ENCODE peak calls at places on chromosomes 13 and 19, in eight cellular contexts. One of them, this sample, is unnamed.

GRCh38 chr13:20402881-20403280 is 122.8 kb downstream of the CRYL1 start:
- DNase-seq in NCI-H1048: no peak
- DNase-seq in posterior cingulate gyrus: no peak
- DNase-seq in HCEC 1CT: no peak
- DNase-seq in endothelial cell: no peak
- DNase-seq in neural progenitor cell: no peak
- DNase-seq in pancreas: no peak
- DNase-seq in heart left ventricle: no peak
- DNase-seq in this sample: no peak

GRCh38 chr19:33089061-33089460 is 8.1 kb downstream of the GPATCH1 start:
- DNase-seq in neural progenitor cell: no peak
- DNase-seq in NCI-H1048: no peak
- DNase-seq in endothelial cell: no peak
- DNase-seq in HCEC 1CT: no peak
- DNase-seq in posterior cingulate gyrus: no peak
- DNase-seq in pancreas: no peak
- DNase-seq in heart left ventricle: no peak
- DNase-seq in this sample: no peak

GRCh38 chr19:46714523-46715106 is 2.3 kb downstream of the PRKD2 start:
- DNase-seq in pancreas: no peak
- DNase-seq in HCEC 1CT: no peak
- DNase-seq in posterior cingulate gyrus: no peak
- DNase-seq in endothelial cell: no peak
- DNase-seq in NCI-H1048: no peak
- DNase-seq in heart left ventricle: no peak
- DNase-seq in neural progenitor cell: no peak
- DNase-seq in this sample: no peak

GRCh38 chr19:1451916-1452801 is 2.2 kb downstream of the APC2 start:
- DNase-seq in heart left ventricle: no peak
- DNase-seq in posterior cingulate gyrus: peak; percentile 79
- DNase-seq in endothelial cell: no peak
- DNase-seq in NCI-H1048: no peak
- DNase-seq in HCEC 1CT: no peak
- DNase-seq in pancreas: no peak
- DNase-seq in neural progenitor cell: peak; percentile 91
- DNase-seq in this sample: no peak

GRCh38 chr19:3494559-3494958 is 5.9 kb downstream of the DOHH start:
- DNase-seq in posterior cingulate gyrus: no peak
- DNase-seq in pancreas: no peak
- DNase-seq in neural progenitor cell: no peak
- DNase-seq in heart left ventricle: no peak
- DNase-seq in HCEC 1CT: no peak
- DNase-seq in endothelial cell: no peak
- DNase-seq in NCI-H1048: no peak
- DNase-seq in this sample: no peak

GRCh38 chr13:99078014-99078771 is 100.3 kb upstream of the DOCK9 start:
- DNase-seq in heart left ventricle: no peak
- DNase-seq in endothelial cell: no peak
- DNase-seq in NCI-H1048: no peak
- DNase-seq in HCEC 1CT: no peak
- DNase-seq in neural progenitor cell: no peak
- DNase-seq in pancreas: no peak
- DNase-seq in posterior cingulate gyrus: no peak
- DNase-seq in this sample: no peak

GRCh38 chr19:45152504-45153338 is 8.1 kb downstream of the NKPD1 start:
- DNase-seq in posterior cingulate gyrus: peak; percentile 44
- DNase-seq in endothelial cell: no peak
- DNase-seq in HCEC 1CT: no peak
- DNase-seq in neural progenitor cell: peak; percentile 85
- DNase-seq in heart left ventricle: peak; percentile 51
- DNase-seq in pancreas: no peak
- DNase-seq in NCI-H1048: no peak
- DNase-seq in this sample: no peak

GRCh38 chr13:31469377-31469776 is 269.6 kb downstream of the B3GLCT start:
- DNase-seq in posterior cingulate gyrus: no peak
- DNase-seq in HCEC 1CT: no peak
- DNase-seq in neural progenitor cell: no peak
- DNase-seq in NCI-H1048: no peak
- DNase-seq in pancreas: no peak
- DNase-seq in heart left ventricle: no peak
- DNase-seq in endothelial cell: no peak
- DNase-seq in this sample: no peak

GRCh38 chr19:45882652-45883585 is 3.0 kb downstream of the IRF2BP1 start:
- DNase-seq in posterior cingulate gyrus: peak; percentile 60
- DNase-seq in heart left ventricle: peak; percentile 72
- DNase-seq in NCI-H1048: peak; percentile 39
- DNase-seq in neural progenitor cell: peak; percentile 92
- DNase-seq in endothelial cell: peak; percentile 94
- DNase-seq in HCEC 1CT: peak; percentile 68
- DNase-seq in pancreas: peak; percentile 96
- DNase-seq in this sample: peak; percentile 81

GRCh38 chr19:10395853-10396355 is 7.4 kb downstream of the CDC37 start:
- DNase-seq in NCI-H1048: no peak
- DNase-seq in HCEC 1CT: no peak
- DNase-seq in pancreas: no peak
- DNase-seq in heart left ventricle: no peak
- DNase-seq in neural progenitor cell: no peak
- DNase-seq in endothelial cell: no peak
- DNase-seq in posterior cingulate gyrus: peak; percentile 36
- DNase-seq in this sample: no peak

This sample was measured in HTR-8/SVneo.